ENCODE peak calls at places on chromosome 2, in seven cellular contexts. I is A549, Z is HepG2, C is GM23338, E is K562, L is GM12878, O is HCT116. M is an unnamed sample.

GRCh38 chr2:60840880-60841279 is 40.5 kb upstream of the REL start:
- DNase-seq in I (no peak), Z (no peak), C (no peak), E (no peak), L (peak; percentile 86), O (no peak), M (no peak)

GRCh38 chr2:113826346-113827285 is 63.3 kb upstream of the ACTR3 start:
- DNase-seq in I (no peak), Z (peak; percentile 56), C (peak; percentile 64), E (no peak), L (no peak), O (no peak), M (no peak)

GRCh38 chr2:127293386-127293757 is 572 bp downstream of the ERCC3 start:
- DNase-seq in I (peak; percentile 13), Z (no peak), C (peak; percentile 27), E (no peak), L (no peak), O (no peak), M (peak; percentile 32)

GRCh38 chr2:71588497-71588896 is 135.1 kb downstream of the DYSF start:
- DNase-seq in I (no peak), Z (no peak), C (no peak), E (no peak), L (no peak), O (no peak), M (no peak)

GRCh38 chr2:241049739-241050623 is 51.6 kb downstream of the SNED1 start:
- DNase-seq in I (no peak), Z (no peak), C (peak; percentile 68), E (peak; percentile 28), L (no peak), O (no peak), M (peak; percentile 22)

GRCh38 chr2:236237468-236238190 is 26.6 kb downstream of the ASB18 start:
- DNase-seq in I (no peak), Z (no peak), C (peak; percentile 83), E (no peak), L (no peak), O (no peak), M (peak; percentile 64)

GRCh38 chr2:205936446-205936845 is 149.5 kb downstream of the INO80D start:
- DNase-seq in I (no peak), Z (no peak), C (no peak), E (no peak), L (no peak), O (no peak), M (no peak)

GRCh38 chr2:135817946-135818345 is 19.0 kb downstream of the LCT start:
- DNase-seq in I (no peak), Z (no peak), C (no peak), E (no peak), L (no peak), O (no peak), M (no peak)

GRCh38 chr2:7209776-7210555 is 292.8 kb downstream of the RNF144A start:
- DNase-seq in I (no peak), Z (no peak), C (no peak), E (no peak), L (no peak), O (no peak), M (no peak)

GRCh38 chr2:10300328-10300920 is 2.3 kb upstream of the HPCAL1 start:
- DNase-seq in I (no peak), Z (peak; percentile 40), C (no peak), E (no peak), L (no peak), O (no peak), M (no peak)

GRCh38 chr2:210818473-210818872 is 262.1 kb downstream of the CPS1 start:
- DNase-seq in I (no peak), Z (peak; percentile 19), C (no peak), E (no peak), L (no peak), O (no peak), M (no peak)

GRCh38 chr2:172588931-172589330 is 33.0 kb downstream of the PDK1 start:
- DNase-seq in I (no peak), Z (no peak), C (no peak), E (no peak), L (no peak), O (no peak), M (no peak)

GRCh38 chr2:97749611-97750010 is 36.2 kb downstream of the ZAP70 start:
- DNase-seq in I (no peak), Z (no peak), C (peak; percentile 18), E (no peak), L (no peak), O (no peak), M (no peak)

GRCh38 chr2:97747716-97748115 is 34.3 kb downstream of the ZAP70 start:
- DNase-seq in I (no peak), Z (no peak), C (no peak), E (no peak), L (no peak), O (no peak), M (no peak)

GRCh38 chr2:97750017-97750416 is 36.6 kb downstream of the ZAP70 start:
- DNase-seq in I (no peak), Z (no peak), C (no peak), E (no peak), L (no peak), O (no peak), M (no peak)

GRCh38 chr2:97747285-97747684 is 33.9 kb downstream of the ZAP70 start:
- DNase-seq in I (no peak), Z (no peak), C (no peak), E (no peak), L (no peak), O (no peak), M (no peak)

GRCh38 chr2:97748397-97748796 is 35.0 kb downstream of the ZAP70 start:
- DNase-seq in I (peak; percentile 15), Z (peak; percentile 67), C (peak; percentile 88), E (peak; percentile 84), L (no peak), O (no peak), M (peak; percentile 68)
- H3K4me2 ChIP-seq in I (no peak overlapping the region), Z (no peak overlapping the region), C (no peak overlapping the region), E (peak overlapping the region; percentile 54), L (peak overlapping the region; percentile 4), O (no peak overlapping the region), M (no peak overlapping the region)

DNA sequence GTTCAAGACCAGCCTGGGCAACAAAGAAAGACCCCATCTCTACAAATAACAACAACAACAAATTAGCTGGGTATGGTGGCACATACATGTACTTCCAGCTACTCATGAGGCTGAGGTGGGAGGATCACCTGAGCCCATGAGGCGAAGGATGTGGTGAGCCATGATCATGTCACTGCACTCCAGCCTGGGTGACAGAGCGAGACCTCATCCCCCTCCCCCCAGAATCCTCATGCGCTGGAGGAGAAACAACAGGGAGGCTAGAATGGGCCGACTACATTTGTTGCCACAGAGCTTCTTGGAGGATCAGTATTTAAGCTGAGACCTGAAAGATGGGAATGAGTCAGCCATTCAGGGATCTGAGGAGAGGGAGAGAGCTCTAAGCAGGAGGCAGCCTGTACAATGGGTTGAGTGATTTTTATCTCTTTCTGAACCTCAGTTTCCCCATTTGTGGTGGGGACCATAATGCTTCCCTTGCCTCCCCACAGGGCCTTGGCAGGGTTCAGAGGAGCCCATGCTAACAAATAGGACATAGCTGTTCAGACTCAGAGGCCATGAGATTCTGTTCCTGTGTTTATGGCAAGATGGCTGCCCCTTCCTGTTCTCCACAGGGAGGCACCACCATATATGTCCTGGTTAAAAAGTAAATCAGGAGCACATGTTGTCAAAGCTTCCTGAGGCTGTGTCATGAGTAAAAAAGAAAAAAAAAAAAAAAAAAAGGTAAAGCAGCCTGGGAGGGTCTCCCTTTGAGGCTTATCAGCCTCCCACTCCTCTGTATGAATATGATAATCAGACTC is 131.4 kb upstream of the HAAO start:
- DNase-seq in I (no peak), Z (no peak), C (peak; percentile 8), E (peak; percentile 31), L (no peak), O (no peak), M (no peak)
- TF ChIP-seq REST in I (no peak), Z (no peak), C (no peak), E (no peak), L (no peak), O (no peak), M (no peak)

GRCh38 chr2:20577495-20578235 is 73.2 kb downstream of the HS1BP3 start:
- DNase-seq in I (no peak), Z (no peak), C (no peak), E (no peak), L (no peak), O (no peak), M (no peak)

GRCh38 chr2:20578266-20578894 is 72.5 kb downstream of the HS1BP3 start:
- DNase-seq in I (no peak), Z (no peak), C (no peak), E (no peak), L (no peak), O (no peak), M (no peak)

GRCh38 chr2:20580690-20581437 is 70.0 kb downstream of the HS1BP3 start:
- DNase-seq in I (no peak), Z (peak; percentile 95), C (no peak), E (no peak), L (no peak), O (no peak), M (no peak)

GRCh38 chr2:20578895-20579825 is 71.7 kb downstream of the HS1BP3 start:
- DNase-seq in I (peak; percentile 89), Z (peak; percentile 100), C (peak; percentile 23), E (peak; percentile 93), L (peak; percentile 74), O (peak; percentile 92), M (peak; percentile 46)

GRCh38 chr2:20579866-20580265 is 71.0 kb downstream of the HS1BP3 start:
- DNase-seq in I (no peak), Z (no peak), C (no peak), E (no peak), L (peak; percentile 19), O (no peak), M (no peak)
- H3K4me2 ChIP-seq in I (peak overlapping the region; percentile 50), Z (peak overlapping the region; percentile 23), C (no peak overlapping the region), E (peak overlapping the region; percentile 55), L (no peak overlapping the region), O (peak overlapping the region; percentile 59), M (peak overlapping the region; percentile 30)

GRCh38 chr2:64914735-64915509 is 74.3 kb upstream of the SLC1A4 start:
- DNase-seq in I (no peak), Z (no peak), C (no peak), E (peak; percentile 50), L (peak; percentile 96), O (no peak), M (no peak)

GRCh38 chr2:64914247-64914646 is 75.0 kb upstream of the SLC1A4 start:
- DNase-seq in I (no peak), Z (no peak), C (no peak), E (no peak), L (no peak), O (no peak), M (no peak)

GRCh38 chr2:64910972-64911433 is 78.2 kb upstream of the SLC1A4 start:
- DNase-seq in I (no peak), Z (no peak), C (no peak), E (peak; percentile 25), L (no peak), O (no peak), M (no peak)

GRCh38 chr2:64915510-64915900 is 73.7 kb upstream of the SLC1A4 start:
- DNase-seq in I (no peak), Z (no peak), C (no peak), E (no peak), L (no peak), O (no peak), M (no peak)

DNA sequence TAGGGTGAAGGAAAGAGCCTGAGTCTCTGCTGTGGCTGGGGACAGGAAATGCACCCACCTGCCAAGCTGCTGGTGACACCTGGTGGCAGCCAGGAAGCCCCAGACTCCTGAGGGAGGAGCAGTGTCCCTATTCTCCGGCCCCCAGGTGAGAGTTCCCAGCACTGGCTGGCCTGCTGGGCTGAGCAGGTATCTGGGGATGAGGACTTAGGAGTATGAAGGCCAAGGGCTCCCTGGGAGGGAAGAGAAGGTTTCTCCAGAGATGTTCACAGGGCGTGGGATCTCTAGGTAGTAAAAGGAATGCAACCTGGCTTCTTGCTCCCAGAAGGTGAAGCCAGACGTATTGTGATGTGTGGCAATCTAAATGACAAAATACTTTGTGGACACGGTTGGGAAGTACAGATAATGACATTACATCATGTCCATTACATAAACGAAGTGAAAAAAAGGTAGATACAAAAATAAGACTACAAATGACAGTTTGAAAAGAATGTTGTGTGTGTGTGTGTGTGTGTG is 75.8 kb upstream of the SLC1A4 start:
- DNase-seq in I (no peak), Z (peak; percentile 47), C (peak; percentile 74), E (peak; percentile 43), L (no peak), O (peak; percentile 53), M (peak; percentile 20)
- TF ChIP-seq REST in I (no peak), Z (no peak), C (no peak), E (no peak), L (no peak), O (no peak), M (no peak)